ENCODE peak calls at places on chromosomes 13 and 19, in seven cellular contexts. One of them, this sample, is unnamed.

GRCh38 chr13:32264407-32264806 is 50.8 kb downstream of the ZAR1L start:
- DNase-seq in colonic mucosa: no peak
- DNase-seq in esophagus muscularis mucosa: no peak
- DNase-seq in CD8-positive, alpha-beta memory T cell: no peak
- DNase-seq in psoas muscle: peak; percentile 58
- DNase-seq in IMR-90: peak; percentile 55
- DNase-seq in PC-9: no peak
- DNase-seq in this sample: peak; percentile 89

GRCh38 chr19:4738734-4739133 is 15.1 kb upstream of the DPP9 start:
- DNase-seq in colonic mucosa: no peak
- DNase-seq in PC-9: no peak
- DNase-seq in psoas muscle: no peak
- DNase-seq in esophagus muscularis mucosa: no peak
- DNase-seq in CD8-positive, alpha-beta memory T cell: no peak
- DNase-seq in IMR-90: no peak
- DNase-seq in this sample: no peak

GRCh38 chr19:51259348-51260245 is 8.7 kb downstream of the SIGLECL1 start:
- DNase-seq in IMR-90: peak; percentile 22
- DNase-seq in colonic mucosa: peak; percentile 20
- DNase-seq in esophagus muscularis mucosa: no peak
- DNase-seq in PC-9: peak; percentile 30
- DNase-seq in CD8-positive, alpha-beta memory T cell: peak; percentile 3
- DNase-seq in psoas muscle: no peak
- DNase-seq in this sample: peak; percentile 25

GRCh38 chr13:27962128-27962841 is 6.8 kb downstream of the CDX2 start:
- DNase-seq in esophagus muscularis mucosa: no peak
- DNase-seq in CD8-positive, alpha-beta memory T cell: no peak
- DNase-seq in PC-9: no peak
- DNase-seq in colonic mucosa: peak; percentile 65
- DNase-seq in IMR-90: no peak
- DNase-seq in psoas muscle: no peak
- DNase-seq in this sample: no peak

GRCh38 chr13:108615241-108615640 is 14.2 kb upstream of the MYO16 start:
- DNase-seq in IMR-90: no peak
- DNase-seq in CD8-positive, alpha-beta memory T cell: no peak
- DNase-seq in PC-9: no peak
- DNase-seq in psoas muscle: no peak
- DNase-seq in colonic mucosa: no peak
- DNase-seq in esophagus muscularis mucosa: no peak
- DNase-seq in this sample: no peak

GRCh38 chr19:16449330-16449961 is 22.3 kb downstream of the EPS15L1 start:
- DNase-seq in colonic mucosa: no peak
- DNase-seq in psoas muscle: no peak
- DNase-seq in CD8-positive, alpha-beta memory T cell: no peak
- DNase-seq in IMR-90: peak; percentile 19
- DNase-seq in PC-9: no peak
- DNase-seq in esophagus muscularis mucosa: no peak
- DNase-seq in this sample: no peak

GRCh38 chr13:41053384-41053826 is 7.9 kb upstream of the WBP4 start:
- DNase-seq in colonic mucosa: peak; percentile 29
- DNase-seq in CD8-positive, alpha-beta memory T cell: no peak
- DNase-seq in psoas muscle: no peak
- DNase-seq in IMR-90: peak; percentile 49
- DNase-seq in esophagus muscularis mucosa: no peak
- DNase-seq in PC-9: no peak
- DNase-seq in this sample: peak; percentile 40

GRCh38 chr13:114030666-114031610 is 57.1 kb upstream of the C13orf46 start:
- DNase-seq in psoas muscle: no peak
- DNase-seq in esophagus muscularis mucosa: no peak
- DNase-seq in colonic mucosa: no peak
- DNase-seq in CD8-positive, alpha-beta memory T cell: no peak
- DNase-seq in PC-9: no peak
- DNase-seq in IMR-90: no peak
- DNase-seq in this sample: peak; percentile 40

GRCh38 chr13:113049521-113049941 is 56.1 kb upstream of the F7 start:
- DNase-seq in CD8-positive, alpha-beta memory T cell: no peak
- DNase-seq in IMR-90: no peak
- DNase-seq in psoas muscle: peak; percentile 35
- DNase-seq in esophagus muscularis mucosa: no peak
- DNase-seq in PC-9: no peak
- DNase-seq in colonic mucosa: no peak
- DNase-seq in this sample: peak; percentile 42

GRCh38 chr13:59337070-59337469 is 826.7 kb downstream of the DIAPH3 start:
- DNase-seq in CD8-positive, alpha-beta memory T cell: no peak
- DNase-seq in colonic mucosa: no peak
- DNase-seq in psoas muscle: no peak
- DNase-seq in esophagus muscularis mucosa: no peak
- DNase-seq in IMR-90: no peak
- DNase-seq in PC-9: no peak
- DNase-seq in this sample: no peak

GRCh38 chr19:4633140-4633967 is 6.0 kb upstream of the TNFAIP8L1 start:
- DNase-seq in CD8-positive, alpha-beta memory T cell: peak; percentile 35
- DNase-seq in colonic mucosa: peak; percentile 69
- DNase-seq in psoas muscle: peak; percentile 76
- DNase-seq in IMR-90: peak; percentile 85
- DNase-seq in PC-9: peak; percentile 61
- DNase-seq in esophagus muscularis mucosa: no peak
- DNase-seq in this sample: peak; percentile 70

GRCh38 chr13:100130092-100130491 is 41.2 kb downstream of the PCCA start:
- DNase-seq in CD8-positive, alpha-beta memory T cell: no peak
- DNase-seq in PC-9: no peak
- DNase-seq in colonic mucosa: no peak
- DNase-seq in psoas muscle: no peak
- DNase-seq in IMR-90: no peak
- DNase-seq in esophagus muscularis mucosa: no peak
- DNase-seq in this sample: no peak

GRCh38 chr13:21395953-21396352 is 63.1 kb downstream of the ZDHHC20 start:
- DNase-seq in PC-9: no peak
- DNase-seq in IMR-90: no peak
- DNase-seq in CD8-positive, alpha-beta memory T cell: peak; percentile 31
- DNase-seq in psoas muscle: no peak
- DNase-seq in colonic mucosa: no peak
- DNase-seq in esophagus muscularis mucosa: no peak
- DNase-seq in this sample: no peak

GRCh38 chr19:48738557-48739399 is 1.6 kb downstream of the RASIP1 start:
- DNase-seq in PC-9: peak; percentile 96
- DNase-seq in CD8-positive, alpha-beta memory T cell: peak; percentile 80
- DNase-seq in colonic mucosa: peak; percentile 99
- DNase-seq in esophagus muscularis mucosa: peak; percentile 96
- DNase-seq in psoas muscle: peak; percentile 96
- DNase-seq in IMR-90: peak; percentile 65
- DNase-seq in this sample: peak; percentile 95

GRCh38 chr13:52925775-52926285 is 77.4 kb upstream of the PCDH8 start:
- DNase-seq in psoas muscle: peak; percentile 61
- DNase-seq in PC-9: no peak
- DNase-seq in IMR-90: no peak
- DNase-seq in CD8-positive, alpha-beta memory T cell: no peak
- DNase-seq in colonic mucosa: no peak
- DNase-seq in esophagus muscularis mucosa: no peak
- DNase-seq in this sample: no peak

GRCh38 chr13:97004096-97004876 is 10.0 kb upstream of the OXGR1 start:
- DNase-seq in CD8-positive, alpha-beta memory T cell: no peak
- DNase-seq in PC-9: no peak
- DNase-seq in IMR-90: peak; percentile 68
- DNase-seq in colonic mucosa: no peak
- DNase-seq in psoas muscle: no peak
- DNase-seq in esophagus muscularis mucosa: no peak
- DNase-seq in this sample: no peak

GRCh38 chr13:77740097-77740496 is 42.6 kb downstream of the SLAIN1 start:
- DNase-seq in colonic mucosa: no peak
- DNase-seq in esophagus muscularis mucosa: no peak
- DNase-seq in IMR-90: no peak
- DNase-seq in PC-9: no peak
- DNase-seq in psoas muscle: no peak
- DNase-seq in CD8-positive, alpha-beta memory T cell: no peak
- DNase-seq in this sample: no peak

GRCh38 chr13:110232756-110233155 is 74.2 kb downstream of the COL4A1 start:
- DNase-seq in IMR-90: no peak
- DNase-seq in esophagus muscularis mucosa: peak; percentile 90
- DNase-seq in colonic mucosa: no peak
- DNase-seq in psoas muscle: peak; percentile 58
- DNase-seq in PC-9: no peak
- DNase-seq in CD8-positive, alpha-beta memory T cell: no peak
- DNase-seq in this sample: peak; percentile 58

GRCh38 chr13:34748078-34748477 is 194.0 kb upstream of the NBEA start:
- DNase-seq in colonic mucosa: peak; percentile 30
- DNase-seq in PC-9: no peak
- DNase-seq in IMR-90: no peak
- DNase-seq in CD8-positive, alpha-beta memory T cell: no peak
- DNase-seq in psoas muscle: no peak
- DNase-seq in esophagus muscularis mucosa: no peak
- DNase-seq in this sample: peak; percentile 73

GRCh38 chr19:51501594-51502263 is at the start of gene SIGLEC12:
- DNase-seq in colonic mucosa: peak; percentile 24
- DNase-seq in psoas muscle: no peak
- DNase-seq in PC-9: no peak
- DNase-seq in esophagus muscularis mucosa: no peak
- DNase-seq in IMR-90: no peak
- DNase-seq in CD8-positive, alpha-beta memory T cell: no peak
- DNase-seq in this sample: peak; percentile 49

GRCh38 chr19:57465680-57466381 is 8.9 kb upstream of the VN1R1 start:
- DNase-seq in PC-9: peak; percentile 14
- DNase-seq in IMR-90: peak; percentile 24
- DNase-seq in esophagus muscularis mucosa: no peak
- DNase-seq in psoas muscle: no peak
- DNase-seq in colonic mucosa: no peak
- DNase-seq in CD8-positive, alpha-beta memory T cell: no peak
- DNase-seq in this sample: no peak

DNA sequence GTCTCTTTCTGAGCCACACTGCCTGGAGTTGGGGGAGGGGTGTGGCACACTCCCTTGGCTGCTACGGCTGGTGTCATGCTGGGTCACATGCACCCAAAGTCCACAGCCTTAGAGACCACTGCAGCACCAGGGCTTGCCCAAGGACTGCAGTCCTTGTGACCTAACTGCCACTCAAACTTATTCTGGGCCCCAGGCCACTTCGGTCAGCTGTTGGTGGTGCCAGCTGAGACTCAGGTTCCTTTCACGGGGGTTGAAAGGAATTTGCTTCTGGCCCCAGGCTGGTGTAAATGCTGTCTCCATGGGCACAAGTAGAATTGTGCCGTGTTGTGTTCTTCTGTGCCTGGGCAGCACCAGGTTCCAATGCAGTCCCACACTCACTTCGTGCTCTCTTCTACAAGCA is 9.5 kb upstream of the VN1R1 start:
- DNase-seq in PC-9: no peak
- DNase-seq in psoas muscle: peak; percentile 65
- DNase-seq in esophagus muscularis mucosa: no peak
- DNase-seq in colonic mucosa: no peak
- DNase-seq in CD8-positive, alpha-beta memory T cell: no peak
- DNase-seq in IMR-90: no peak
- DNase-seq in this sample: peak; percentile 59
- H3K9me3 ChIP-seq in PC-9: peaks cover 40% of the 10 kb centered on the region
- H3K9me3 ChIP-seq in psoas muscle: peaks cover 87% of the 10 kb centered on the region
- H3K9me3 ChIP-seq in esophagus muscularis mucosa: peaks cover 99% of the 10 kb centered on the region
- H3K9me3 ChIP-seq in colonic mucosa: no peaks in the 10 kb centered on the region
- H3K9me3 ChIP-seq in CD8-positive, alpha-beta memory T cell: peaks cover 29% of the 10 kb centered on the region
- H3K9me3 ChIP-seq in IMR-90: peaks cover 32% of the 10 kb centered on the region
- H3K9me3 ChIP-seq in this sample: peaks cover 6% of the 10 kb centered on the region

GRCh38 chr13:88376762-88377388 is 705.7 kb downstream of the SLITRK5 start:
- DNase-seq in IMR-90: no peak
- DNase-seq in CD8-positive, alpha-beta memory T cell: no peak
- DNase-seq in esophagus muscularis mucosa: no peak
- DNase-seq in colonic mucosa: no peak
- DNase-seq in PC-9: no peak
- DNase-seq in psoas muscle: no peak
- DNase-seq in this sample: no peak
- H3K4me3 ChIP-seq in IMR-90: no peak overlapping the region
- H3K4me3 ChIP-seq in CD8-positive, alpha-beta memory T cell: no peak overlapping the region
- H3K4me3 ChIP-seq in esophagus muscularis mucosa: no peak overlapping the region
- H3K4me3 ChIP-seq in colonic mucosa: no peak overlapping the region
- H3K4me3 ChIP-seq in PC-9: no peak overlapping the region
- H3K4me3 ChIP-seq in psoas muscle: no peak overlapping the region
- H3K4me3 ChIP-seq in this sample: no peak overlapping the region

DNA sequence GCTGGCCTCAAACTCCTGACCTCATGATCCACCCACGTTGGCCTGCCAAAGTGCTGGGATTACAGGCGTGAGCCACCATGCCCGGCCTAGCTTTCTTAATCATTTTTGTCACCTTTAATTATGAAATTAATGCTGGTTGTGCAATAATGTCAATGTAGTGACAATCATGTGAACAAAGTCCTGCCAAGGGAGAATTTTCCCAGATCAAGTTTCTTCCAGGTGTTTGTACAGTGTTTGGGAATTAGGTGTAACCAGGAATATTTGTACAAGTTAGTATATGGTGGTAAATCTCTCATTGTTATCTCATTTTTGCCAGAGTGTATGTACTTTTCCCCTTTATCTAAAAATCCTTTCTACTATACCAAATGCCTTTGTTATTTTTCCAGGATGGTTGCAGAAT is 171.1 kb downstream of the UGGT2 start:
- DNase-seq in colonic mucosa: no peak
- DNase-seq in psoas muscle: no peak
- DNase-seq in IMR-90: no peak
- DNase-seq in CD8-positive, alpha-beta memory T cell: no peak
- DNase-seq in PC-9: no peak
- DNase-seq in esophagus muscularis mucosa: no peak
- DNase-seq in this sample: no peak
- H3K9me3 ChIP-seq in colonic mucosa: no peaks in the 10 kb centered on the region
- H3K9me3 ChIP-seq in psoas muscle: no peaks in the 10 kb centered on the region
- H3K9me3 ChIP-seq in IMR-90: no peaks in the 10 kb centered on the region
- H3K9me3 ChIP-seq in CD8-positive, alpha-beta memory T cell: no peaks in the 10 kb centered on the region
- H3K9me3 ChIP-seq in PC-9: no peaks in the 10 kb centered on the region
- H3K9me3 ChIP-seq in esophagus muscularis mucosa: no peaks in the 10 kb centered on the region
- H3K9me3 ChIP-seq in this sample: no peaks in the 10 kb centered on the region

GRCh38 chr13:45166858-45167257 is 34.0 kb downstream of the KCTD4 start:
- DNase-seq in CD8-positive, alpha-beta memory T cell: no peak
- DNase-seq in colonic mucosa: no peak
- DNase-seq in psoas muscle: no peak
- DNase-seq in IMR-90: no peak
- DNase-seq in PC-9: no peak
- DNase-seq in esophagus muscularis mucosa: no peak
- DNase-seq in this sample: no peak

GRCh38 chr13:45156565-45157361 is 36.5 kb downstream of the GTF2F2 start:
- DNase-seq in PC-9: no peak
- DNase-seq in IMR-90: peak; percentile 9
- DNase-seq in colonic mucosa: no peak
- DNase-seq in esophagus muscularis mucosa: no peak
- DNase-seq in psoas muscle: no peak
- DNase-seq in CD8-positive, alpha-beta memory T cell: no peak
- DNase-seq in this sample: no peak

GRCh38 chr13:45167611-45168554 is 33.0 kb downstream of the KCTD4 start:
- DNase-seq in CD8-positive, alpha-beta memory T cell: no peak
- DNase-seq in psoas muscle: no peak
- DNase-seq in esophagus muscularis mucosa: no peak
- DNase-seq in IMR-90: no peak
- DNase-seq in colonic mucosa: peak; percentile 76
- DNase-seq in PC-9: peak; percentile 84
- DNase-seq in this sample: peak; percentile 24

GRCh38 chr13:45162821-45163220 is 38.0 kb downstream of the KCTD4 start:
- DNase-seq in CD8-positive, alpha-beta memory T cell: no peak
- DNase-seq in colonic mucosa: no peak
- DNase-seq in PC-9: no peak
- DNase-seq in esophagus muscularis mucosa: no peak
- DNase-seq in IMR-90: peak; percentile 95
- DNase-seq in psoas muscle: no peak
- DNase-seq in this sample: no peak

DNA sequence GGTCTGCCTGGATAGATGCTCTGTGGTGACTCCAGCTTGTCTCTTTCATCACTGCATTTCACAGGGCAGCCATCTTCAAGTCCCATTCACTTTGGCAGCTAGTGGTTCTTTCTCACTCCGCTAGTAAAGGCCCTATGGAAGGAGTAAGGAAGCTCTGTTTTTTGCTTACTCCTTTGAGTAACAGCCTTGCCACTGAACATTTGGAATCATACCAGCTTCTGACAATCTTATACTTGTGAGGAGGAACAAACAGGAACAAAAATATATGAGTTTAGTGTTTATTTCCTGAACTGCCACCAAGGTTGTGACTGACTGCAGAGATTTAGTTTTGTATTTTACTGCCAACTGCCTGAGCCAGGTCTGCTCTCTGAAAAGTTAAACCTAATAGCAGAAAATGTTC is 38.7 kb downstream of the KCTD4 start:
- DNase-seq in PC-9: no peak
- DNase-seq in esophagus muscularis mucosa: no peak
- DNase-seq in colonic mucosa: no peak
- DNase-seq in CD8-positive, alpha-beta memory T cell: no peak
- DNase-seq in psoas muscle: no peak
- DNase-seq in IMR-90: peak; percentile 44
- DNase-seq in this sample: no peak
- H3K4me3 ChIP-seq in PC-9: peak overlapping the region; percentile 9
- H3K4me3 ChIP-seq in esophagus muscularis mucosa: no peak overlapping the region
- H3K4me3 ChIP-seq in colonic mucosa: no peak overlapping the region
- H3K4me3 ChIP-seq in CD8-positive, alpha-beta memory T cell: no peak overlapping the region
- H3K4me3 ChIP-seq in psoas muscle: no peak overlapping the region
- H3K4me3 ChIP-seq in IMR-90: no peak overlapping the region
- H3K4me3 ChIP-seq in this sample: no peak overlapping the region